ENCODE peak calls at places on chromosomes 3 and 15, in nine cellular contexts. T, M, L, K, H, S, E, Y and Q are unnamed samples.

GRCh38 chr3:126659915-126660886 is 5.3 kb upstream of the TXNRD3 start:
- DNase-seq in L (peak), S (no peak), E (peak), H (no peak), T (no peak), M (no peak), Y (no peak), K (no peak), Q (no peak)

GRCh38 chr15:56608140-56608778 is 125.0 kb downstream of the ZNF280D start:
- DNase-seq in E (no peak), M (no peak), K (peak), S (no peak), Y (no peak), H (no peak), T (no peak), L (no peak), Q (no peak)

GRCh38 chr15:84552896-84553295 is 47.9 kb upstream of the ZSCAN2 start:
- DNase-seq in T (no peak), H (no peak), S (no peak), K (peak), L (no peak), Y (no peak), E (no peak), M (no peak), Q (no peak)

GRCh38 chr15:52200831-52201365 is 9.7 kb upstream of the GNB5 start:
- DNase-seq in H (no peak), Y (no peak), K (no peak), M (no peak), L (no peak), E (no peak), S (no peak), T (no peak), Q (no peak)

GRCh38 chr15:79965836-79966630 is 5.0 kb downstream of the BCL2A1 start:
- DNase-seq in L (no peak), T (no peak), S (no peak), K (peak), M (no peak), E (no peak), Y (no peak), H (no peak), Q (no peak)

GRCh38 chr3:25033407-25034029 is 394.5 kb upstream of the RARB start:
- DNase-seq in T (peak), Y (no peak), S (peak), M (no peak), E (no peak), L (peak), H (peak), K (peak), Q (no peak)

GRCh38 chr3:51275096-51275805 is 109.8 kb upstream of the MANF start:
- DNase-seq in Y (no peak), L (no peak), M (no peak), K (no peak), H (no peak), E (no peak), S (no peak), T (no peak), Q (no peak)

GRCh38 chr3:14988988-14989394 is 41.6 kb downstream of the NR2C2 start:
- DNase-seq in L (no peak), T (no peak), K (no peak), M (no peak), H (no peak), S (no peak), Y (no peak), E (no peak), Q (no peak)

GRCh38 chr3:48273594-48274211 is 32.8 kb downstream of the ZNF589 start:
- DNase-seq in E (no peak), H (peak), T (peak), S (no peak), Y (peak), M (no peak), L (peak), K (peak), Q (peak)

GRCh38 chr3:133459400-133459799 is 59.5 kb downstream of the BFSP2 start:
- DNase-seq in K (no peak), T (no peak), M (no peak), Y (no peak), H (peak), L (no peak), S (peak), E (no peak), Q (no peak)

GRCh38 chr3:24496529-24497482 is 2.2 kb upstream of the THRB start:
- DNase-seq in L (peak), E (peak), M (peak), Y (peak), K (peak), T (peak), S (peak), H (peak), Q (peak)

GRCh38 chr15:29821416-29822099 is 710 bp downstream of the TJP1 start:
- DNase-seq in Y (peak), L (peak), M (peak), S (peak), E (peak), K (peak), T (peak), H (peak), Q (peak)

GRCh38 chr15:52102468-52102867 is 10.1 kb downstream of the BCL2L10 start:
- DNase-seq in L (no peak), E (no peak), M (no peak), S (no peak), T (no peak), H (no peak), Y (no peak), K (peak), Q (no peak)

GRCh38 chr15:41585140-41586047 is 26.4 kb downstream of the TYRO3 start:
- DNase-seq in T (peak), S (no peak), Y (peak), H (peak), M (peak), L (peak), E (peak), K (peak), Q (no peak)

GRCh38 chr3:195609229-195609628 is 25.5 kb upstream of the APOD start:
- DNase-seq in T (no peak), M (no peak), Y (no peak), K (no peak), E (no peak), L (no peak), H (peak), S (no peak), Q (no peak)

GRCh38 chr3:193910886-193911738 is 224.8 kb upstream of the HES1 start:
- DNase-seq in T (no peak), M (no peak), Y (no peak), E (no peak), H (peak), S (no peak), K (no peak), L (peak), Q (no peak)

GRCh38 chr15:33467816-33468163 is 157.0 kb downstream of the RYR3 start:
- DNase-seq in L (no peak), Y (no peak), S (no peak), K (no peak), H (no peak), T (no peak), E (no peak), M (no peak), Q (no peak)

GRCh38 chr3:131708216-131708615 is 205.4 kb upstream of the MRPL3 start:
- DNase-seq in K (no peak), L (no peak), T (no peak), M (no peak), E (no peak), S (no peak), H (no peak), Y (no peak), Q (no peak)

GRCh38 chr3:58386966-58387365 is 46.7 kb downstream of the PDHB start:
- DNase-seq in S (no peak), H (peak), Y (peak), K (peak), M (peak), T (no peak), L (peak), E (no peak), Q (peak)

GRCh38 chr3:173513123-173513522 is 115.6 kb downstream of the NLGN1 start:
- DNase-seq in T (no peak), S (no peak), M (no peak), H (no peak), K (no peak), L (no peak), Y (no peak), E (no peak), Q (no peak)

GRCh38 chr15:60179786-60180391 is 175.8 kb downstream of the FOXB1 start:
- DNase-seq in E (no peak), M (no peak), K (peak), S (no peak), Y (no peak), L (peak), T (peak), H (no peak), Q (no peak)

GRCh38 chr15:52196891-52197290 is 5.7 kb upstream of the GNB5 start:
- DNase-seq in M (no peak), Y (no peak), T (no peak), H (no peak), K (no peak), S (no peak), L (no peak), E (no peak), Q (no peak)

GRCh38 chr3:124951511-124952390 is 17.2 kb upstream of the MUC13 start:
- DNase-seq in Y (no peak), L (peak), H (no peak), K (peak), S (no peak), M (no peak), E (peak), T (no peak), Q (no peak)

GRCh38 chr3:85170646-85171045 is 211.9 kb downstream of the CADM2 start:
- DNase-seq in K (no peak), S (no peak), H (no peak), L (no peak), T (no peak), E (no peak), Y (no peak), M (no peak), Q (no peak)

GRCh38 chr3:196796317-196796716 is 56.7 kb downstream of the PAK2 start:
- DNase-seq in E (no peak), T (no peak), Y (no peak), L (no peak), S (no peak), K (no peak), M (no peak), H (no peak), Q (no peak)

GRCh38 chr3:58010562-58010961 is 2.3 kb downstream of the FLNB start:
- DNase-seq in Y (no peak), L (no peak), S (no peak), E (no peak), M (no peak), H (no peak), T (no peak), K (peak), Q (no peak)

GRCh38 chr3:23036728-23037127 is 166.4 kb upstream of the UBE2E2 start:
- DNase-seq in S (no peak), E (no peak), K (no peak), H (no peak), Y (no peak), T (no peak), M (no peak), L (no peak), Q (no peak)

GRCh38 chr3:11539677-11540076 is 104.0 kb downstream of the VGLL4 start:
- DNase-seq in M (peak), Y (no peak), L (no peak), T (no peak), S (no peak), H (no peak), K (no peak), E (no peak), Q (peak)

GRCh38 chr3:76585794-76586392 is 454.0 kb upstream of the ROBO2 start:
- DNase-seq in K (peak), T (no peak), H (no peak), M (no peak), Y (no peak), S (no peak), L (no peak), E (no peak), Q (no peak)

GRCh38 chr15:69478259-69478687 is 25.7 kb downstream of the RPLP1 start:
- DNase-seq in S (no peak), L (peak), M (no peak), K (peak), T (peak), H (peak), E (peak), Y (peak), Q (no peak)

GRCh38 chr3:181723568-181724431 is 12.1 kb downstream of the SOX2 start:
- DNase-seq in K (no peak), E (no peak), Y (no peak), M (no peak), H (no peak), L (no peak), S (no peak), T (no peak), Q (no peak)
- H3K4me3 ChIP-seq in K (no peak), E (no peak), Y (no peak), M (no peak), H (no peak), L (no peak), S (no peak), T (no peak), Q (no peak)

GRCh38 chr15:63481105-63481810 is 23.1 kb upstream of the USP3 start:
- DNase-seq in H (no peak), K (peak), Y (no peak), S (no peak), E (no peak), T (no peak), L (no peak), M (no peak), Q (no peak)

GRCh38 chr15:63480441-63480821 is 24.0 kb upstream of the USP3 start:
- DNase-seq in T (no peak), K (no peak), Y (no peak), E (no peak), L (no peak), H (no peak), M (no peak), S (no peak), Q (no peak)

GRCh38 chr15:63484433-63484832 is 20.0 kb upstream of the USP3 start:
- DNase-seq in T (no peak), S (no peak), H (no peak), L (no peak), E (no peak), M (no peak), Y (no peak), K (no peak), Q (no peak)

GRCh38 chr15:63483521-63484371 is 20.6 kb upstream of the USP3 start:
- DNase-seq in Y (no peak), S (no peak), T (no peak), M (no peak), K (no peak), L (no peak), E (no peak), H (no peak), Q (no peak)

DNA sequence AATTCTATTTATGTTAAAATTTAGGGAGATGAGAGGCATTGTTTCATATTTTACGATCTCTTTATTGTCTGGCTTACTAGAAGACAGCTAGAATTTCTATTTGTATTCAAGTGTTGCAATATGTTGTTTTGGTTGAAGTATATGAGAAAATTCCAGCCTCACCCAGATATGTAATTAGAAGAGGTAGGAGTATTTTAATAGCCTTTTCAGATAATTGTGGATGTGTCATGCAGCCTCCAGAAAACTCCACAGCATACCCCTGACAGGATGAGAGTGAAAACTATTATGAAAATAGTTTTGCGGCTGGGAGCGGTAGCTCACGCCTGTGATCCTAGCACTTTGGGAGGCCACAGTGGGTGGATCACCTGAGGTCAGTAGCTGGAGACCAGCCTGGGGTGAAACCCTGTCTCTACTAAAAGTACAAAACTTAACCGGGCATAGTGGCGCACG is 21.5 kb upstream of the USP3 start:
- DNase-seq in L (no peak), T (no peak), E (no peak), M (no peak), S (no peak), H (no peak), K (no peak), Y (no peak), Q (no peak)
- TF ChIP-seq CTCF in L (no peak), T (no peak), E (no peak), M (no peak), S (no peak), H (no peak), K (no peak), Y (no peak), Q (no peak)

DNA sequence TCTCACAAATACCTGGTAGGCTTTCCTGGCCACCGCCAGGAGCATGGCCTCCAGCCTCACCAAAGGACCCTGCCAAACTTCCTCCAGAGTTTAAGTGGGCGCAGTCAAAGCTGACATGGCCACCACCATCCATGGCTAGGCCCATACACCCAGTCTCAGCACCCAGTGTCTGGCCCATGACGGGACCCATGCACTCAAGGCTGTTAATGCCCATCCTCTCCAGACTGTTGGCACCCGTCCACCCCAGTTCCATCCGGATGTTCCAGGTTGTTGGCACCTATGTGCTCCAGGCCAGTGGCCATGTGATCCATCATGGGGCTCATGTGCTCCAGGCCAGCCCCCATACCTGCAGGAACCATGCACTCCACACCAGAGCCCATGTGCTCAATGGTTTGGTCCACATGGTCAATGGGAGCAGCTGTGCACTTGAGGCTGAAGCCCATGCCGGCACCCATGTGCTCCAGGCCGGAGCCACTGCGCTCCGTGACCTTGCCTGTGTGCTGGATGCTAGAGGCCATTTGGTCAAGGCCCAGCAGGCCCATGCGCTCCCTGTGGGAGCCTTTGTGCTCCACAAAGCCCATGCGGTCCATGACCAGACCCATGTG is 20.4 kb downstream of the CTDSPL2 start:
- DNase-seq in E (no peak), M (no peak), L (no peak), K (no peak), Y (no peak), H (no peak), T (no peak), S (no peak), Q (no peak)
- TF ChIP-seq POLR2A in E (no peak), M (no peak), L (no peak), K (no peak), Y (no peak), H (no peak), T (no peak), S (no peak), Q (no peak)

GRCh38 chr15:82570721-82571519 is 30.7 kb upstream of the RPS17 start:
- DNase-seq in T (no peak), E (no peak), S (no peak), K (peak), H (no peak), M (no peak), Y (no peak), L (no peak), Q (no peak)
- H3K4me3 ChIP-seq in T (no peak), E (no peak), S (peak), K (peak), H (peak), M (peak), Y (peak), L (no peak), Q (no peak)